ENCODE peak calls at places on chromosomes 16 and 17, in nine cellular contexts. I, U, O, Y, L, N, H, V and E are unnamed samples. For H3K36me3, the result is how much of the 10 kb centered on the place peaks cover.

GRCh38 chr16:21283521-21284289 is 5.6 kb upstream of the CRYM start:
- DNase-seq in O (no peak), L (peak), Y (peak), H (no peak), V (peak), U (peak), I (peak), N (peak), E (peak)

GRCh38 chr17:8176998-8177731 is 985 bp upstream of the TMEM107 start:
- DNase-seq in V (no peak), H (peak), L (no peak), N (no peak), I (peak), U (no peak), O (no peak), Y (no peak), E (peak)

GRCh38 chr16:86072328-86073102 is 173.6 kb downstream of the IRF8 start:
- DNase-seq in Y (peak), V (peak), I (peak), H (peak), U (peak), L (peak), O (peak), N (peak), E (no peak)

GRCh38 chr16:29925173-29925804 is 737 bp downstream of the KCTD13 start:
- DNase-seq in I (no peak), N (no peak), H (no peak), V (no peak), Y (no peak), O (no peak), U (no peak), L (no peak), E (no peak)

GRCh38 chr16:54647731-54648221 is 282.9 kb upstream of the IRX5 start:
- DNase-seq in H (no peak), V (no peak), N (no peak), L (no peak), I (no peak), O (no peak), Y (no peak), U (no peak), E (no peak)

GRCh38 chr16:30762991-30763725 is 1.0 kb downstream of the RNF40 start:
- DNase-seq in U (no peak), Y (no peak), I (peak), V (no peak), L (peak), N (no peak), O (no peak), H (peak), E (no peak)

GRCh38 chr16:24686678-24687077 is 42.8 kb upstream of the TNRC6A start:
- DNase-seq in I (no peak), U (no peak), Y (no peak), O (no peak), V (no peak), H (no peak), N (no peak), L (no peak), E (no peak)

GRCh38 chr16:59179446-59180082 is 445.4 kb upstream of the GOT2 start:
- DNase-seq in O (no peak), N (no peak), L (no peak), I (no peak), V (no peak), U (no peak), H (no peak), Y (no peak), E (no peak)

GRCh38 chr16:48321307-48322036 is 63.7 kb downstream of the SIAH1 start:
- DNase-seq in V (no peak), L (no peak), O (no peak), N (no peak), Y (no peak), H (no peak), I (no peak), U (no peak), E (no peak)

GRCh38 chr17:13638855-13639458 is 37.2 kb upstream of the HS3ST3A1 start:
- DNase-seq in L (no peak), H (no peak), V (no peak), O (peak), U (peak), Y (no peak), N (no peak), I (no peak), E (no peak)

GRCh38 chr17:1907818-1908698 is 78.3 kb downstream of the RPA1 start:
- DNase-seq in H (no peak), L (no peak), O (no peak), N (no peak), I (no peak), V (no peak), U (no peak), Y (no peak), E (no peak)

GRCh38 chr16:65195998-65196397 is 74.1 kb upstream of the CDH11 start:
- DNase-seq in N (no peak), O (no peak), L (no peak), H (no peak), V (no peak), U (no peak), I (no peak), Y (no peak), E (no peak)

GRCh38 chr17:28182559-28182958 is 136.4 kb upstream of the TMEM97 start:
- DNase-seq in N (no peak), O (no peak), U (no peak), I (no peak), Y (no peak), H (no peak), V (no peak), L (no peak), E (no peak)

GRCh38 chr17:4562000-4562969 is 1.9 kb upstream of the GGT6 start:
- DNase-seq in O (no peak), L (peak), Y (no peak), U (no peak), N (no peak), V (no peak), I (peak), H (peak), E (no peak)

GRCh38 chr16:8776193-8776592 is 21.2 kb downstream of the TMEM186 start:
- DNase-seq in Y (no peak), O (no peak), N (peak), U (no peak), L (no peak), H (no peak), V (peak), I (no peak), E (peak)

GRCh38 chr16:50496990-50497389 is 51.2 kb upstream of the NKD1 start:
- DNase-seq in N (no peak), U (no peak), Y (no peak), H (no peak), V (no peak), O (no peak), I (no peak), L (no peak), E (no peak)

GRCh38 chr16:15765880-15766279 is 90.9 kb downstream of the MYH11 start:
- DNase-seq in Y (no peak), V (no peak), N (no peak), U (peak), O (peak), I (no peak), L (no peak), H (peak), E (no peak)

GRCh38 chr17:18217412-18218015 is 7.9 kb upstream of the LLGL1 start:
- DNase-seq in U (peak), Y (peak), L (peak), N (peak), O (peak), H (peak), I (peak), V (peak), E (peak)

GRCh38 chr16:50697881-50698767 is 4.7 kb downstream of the NOD2 start:
- DNase-seq in L (peak), O (no peak), N (peak), V (peak), H (no peak), Y (peak), U (no peak), I (peak), E (no peak)

GRCh38 chr16:77938913-77939312 is 83.4 kb upstream of the CLEC3A start:
- DNase-seq in N (no peak), U (no peak), Y (no peak), O (no peak), H (no peak), L (no peak), I (no peak), V (no peak), E (no peak)

GRCh38 chr16:4904108-4904941 is 32.6 kb downstream of the PPL start:
- DNase-seq in N (no peak), V (no peak), I (no peak), O (no peak), U (no peak), Y (no peak), H (no peak), L (peak), E (peak)

GRCh38 chr17:19288453-19288852 is 51.3 kb downstream of the EPN2 start:
- DNase-seq in Y (no peak), L (peak), O (no peak), U (no peak), H (no peak), N (no peak), I (no peak), V (no peak), E (no peak)

GRCh38 chr17:37147301-37147812 is 198.6 kb downstream of the AATF start:
- DNase-seq in H (no peak), V (no peak), U (no peak), N (no peak), Y (no peak), O (no peak), I (no peak), L (no peak), E (no peak)

GRCh38 chr16:78606572-78606971 is 507.1 kb downstream of the WWOX start:
- DNase-seq in H (no peak), Y (no peak), O (no peak), L (no peak), N (no peak), I (no peak), V (no peak), U (no peak), E (no peak)

GRCh38 chr17:35716897-35717839 is 14.3 kb upstream of the RASL10B start:
- DNase-seq in V (no peak), I (no peak), L (no peak), U (peak), N (no peak), H (no peak), Y (no peak), O (no peak), E (no peak)

GRCh38 chr17:46722662-46723285 is 95.7 kb downstream of the WNT3 start:
- DNase-seq in I (no peak), H (no peak), V (no peak), N (no peak), Y (no peak), O (no peak), L (no peak), U (no peak), E (no peak)

GRCh38 chr17:55563363-55563762 is 52.1 kb upstream of the SMIM36 start:
- DNase-seq in O (no peak), L (no peak), Y (no peak), U (no peak), N (no peak), H (no peak), I (no peak), V (no peak), E (no peak)

GRCh38 chr17:74369221-74369620 is 1.9 kb downstream of the GPR142 start:
- DNase-seq in H (peak), U (peak), N (peak), L (peak), O (no peak), V (peak), Y (peak), I (peak), E (peak)

GRCh38 chr16:14298374-14299122 is 227.4 kb downstream of the MRTFB start:
- DNase-seq in Y (no peak), O (no peak), H (peak), N (no peak), I (no peak), L (no peak), U (no peak), V (no peak), E (no peak)

GRCh38 chr17:62898239-62898864 is 67.7 kb upstream of the TANC2 start:
- DNase-seq in O (no peak), U (no peak), H (no peak), I (no peak), V (no peak), N (no peak), L (no peak), Y (no peak), E (no peak)

GRCh38 chr17:62705781-62706597 is 78.5 kb downstream of the MRC2 start:
- DNase-seq in I (no peak), U (no peak), H (no peak), L (peak), Y (no peak), O (peak), V (no peak), N (peak), E (no peak)

GRCh38 chr17:82023447-82024241 is 539 bp downstream of the LRRC45 start:
- DNase-seq in I (no peak), H (no peak), U (peak), V (peak), Y (no peak), N (no peak), O (peak), L (no peak), E (no peak)

GRCh38 chr17:28131592-28131991 is 89.1 kb downstream of the NLK start:
- DNase-seq in H (no peak), L (no peak), I (no peak), Y (no peak), V (no peak), U (no peak), N (no peak), O (no peak), E (no peak)

GRCh38 chr16:83015871-83016270 is 389.1 kb downstream of the CDH13 start:
- DNase-seq in N (no peak), L (no peak), H (no peak), Y (no peak), O (no peak), U (no peak), I (no peak), V (no peak), E (no peak)

GRCh38 chr16:66419527-66419926 is 7.6 kb upstream of the BEAN1 start:
- DNase-seq in N (no peak), L (no peak), V (no peak), Y (no peak), I (no peak), U (no peak), H (no peak), O (no peak), E (no peak)

GRCh38 chr17:8900626-8901585 is 33.4 kb upstream of the PIK3R6 start:
- DNase-seq in H (no peak), L (no peak), O (no peak), N (no peak), Y (peak), U (no peak), V (no peak), I (no peak), E (no peak)

GRCh38 chr17:7972131-7972785 is 30.2 kb upstream of the GUCY2D start:
- DNase-seq in I (no peak), U (no peak), V (no peak), N (no peak), Y (no peak), H (no peak), L (no peak), O (no peak), E (no peak)

GRCh38 chr16:20851601-20852000 is 45.3 kb downstream of the REXO5 start:
- DNase-seq in Y (peak), U (peak), N (peak), L (no peak), V (peak), H (peak), O (peak), I (peak), E (peak)

GRCh38 chr17:61247438-61247837 is 152.2 kb upstream of the TBX2 start:
- DNase-seq in L (no peak), V (no peak), H (no peak), I (no peak), Y (no peak), O (no peak), U (no peak), N (no peak), E (no peak)

GRCh38 chr16:72878301-72879269 is 169.3 kb downstream of the ZFHX3 start:
- DNase-seq in L (no peak), N (no peak), I (no peak), H (no peak), O (no peak), Y (no peak), U (no peak), V (no peak), E (no peak)

GRCh38 chr16:72877374-72878028 is 170.4 kb downstream of the ZFHX3 start:
- DNase-seq in U (no peak), V (no peak), Y (no peak), I (no peak), H (no peak), L (no peak), N (no peak), O (no peak), E (no peak)

GRCh38 chr16:72875291-72876036 is 172.5 kb downstream of the ZFHX3 start:
- DNase-seq in Y (no peak), N (no peak), L (no peak), H (no peak), I (no peak), O (no peak), V (no peak), U (no peak), E (no peak)

GRCh38 chr16:72876981-72877373 is 171.0 kb downstream of the ZFHX3 start:
- DNase-seq in N (no peak), H (no peak), V (no peak), L (no peak), O (no peak), I (no peak), U (no peak), Y (no peak), E (no peak)

DNA sequence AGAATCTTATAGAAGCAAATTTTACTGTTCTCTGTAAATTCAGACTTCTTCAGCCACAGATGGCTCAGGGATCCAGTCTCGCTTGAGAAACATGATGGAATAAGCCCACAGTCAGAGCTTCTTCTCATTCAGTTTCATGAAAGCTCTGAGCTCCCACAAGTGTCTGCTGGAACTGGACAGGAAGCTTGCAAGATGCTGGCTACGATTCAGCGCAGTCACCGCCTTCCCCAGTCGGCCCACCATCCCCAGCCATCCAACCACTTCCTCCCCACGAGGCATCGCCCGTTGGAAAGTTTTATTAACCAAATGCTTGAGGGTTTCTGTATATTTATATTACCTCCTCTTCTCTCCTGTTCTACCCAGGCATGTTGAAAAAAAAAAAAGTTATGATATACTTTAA is 171.7 kb downstream of the ZFHX3 start:
- DNase-seq in U (no peak), N (peak), L (no peak), O (no peak), Y (peak), I (peak), V (peak), H (no peak), E (peak)
- TF ChIP-seq CTCF in U (no peak), N (no peak), L (no peak), O (no peak), Y (no peak), I (no peak), V (no peak), H (no peak), E (no peak)

GRCh38 chr16:81582655-81583441 is 138.2 kb downstream of the CMIP start:
- DNase-seq in L (no peak), U (peak), V (no peak), H (peak), I (peak), N (no peak), O (peak), Y (no peak), E (no peak)
- H3K36me3 ChIP-seq in L (under half), U (under half), V (under half), H (under half), I (under half), N (under half), O (under half), Y (under half), E (under half)

GRCh38 chr16:88442811-88443576 is 10.1 kb upstream of the ZFPM1 start:
- DNase-seq in Y (peak), L (peak), N (peak), V (peak), I (peak), O (peak), U (peak), H (peak), E (peak)
- TF ChIP-seq CTCF in Y (peak), L (peak), N (peak), V (peak), I (peak), O (peak), U (peak), H (peak), E (peak)

GRCh38 chr17:78103311-78103710 is 25.2 kb downstream of the TMC6 start:
- DNase-seq in Y (no peak), L (no peak), O (no peak), V (no peak), U (no peak), N (no peak), I (no peak), H (peak), E (no peak)
- H3K36me3 ChIP-seq in Y (half or more), L (under half), O (under half), V (under half), U (under half), N (under half), I (under half), H (under half), E (half or more)

DNA sequence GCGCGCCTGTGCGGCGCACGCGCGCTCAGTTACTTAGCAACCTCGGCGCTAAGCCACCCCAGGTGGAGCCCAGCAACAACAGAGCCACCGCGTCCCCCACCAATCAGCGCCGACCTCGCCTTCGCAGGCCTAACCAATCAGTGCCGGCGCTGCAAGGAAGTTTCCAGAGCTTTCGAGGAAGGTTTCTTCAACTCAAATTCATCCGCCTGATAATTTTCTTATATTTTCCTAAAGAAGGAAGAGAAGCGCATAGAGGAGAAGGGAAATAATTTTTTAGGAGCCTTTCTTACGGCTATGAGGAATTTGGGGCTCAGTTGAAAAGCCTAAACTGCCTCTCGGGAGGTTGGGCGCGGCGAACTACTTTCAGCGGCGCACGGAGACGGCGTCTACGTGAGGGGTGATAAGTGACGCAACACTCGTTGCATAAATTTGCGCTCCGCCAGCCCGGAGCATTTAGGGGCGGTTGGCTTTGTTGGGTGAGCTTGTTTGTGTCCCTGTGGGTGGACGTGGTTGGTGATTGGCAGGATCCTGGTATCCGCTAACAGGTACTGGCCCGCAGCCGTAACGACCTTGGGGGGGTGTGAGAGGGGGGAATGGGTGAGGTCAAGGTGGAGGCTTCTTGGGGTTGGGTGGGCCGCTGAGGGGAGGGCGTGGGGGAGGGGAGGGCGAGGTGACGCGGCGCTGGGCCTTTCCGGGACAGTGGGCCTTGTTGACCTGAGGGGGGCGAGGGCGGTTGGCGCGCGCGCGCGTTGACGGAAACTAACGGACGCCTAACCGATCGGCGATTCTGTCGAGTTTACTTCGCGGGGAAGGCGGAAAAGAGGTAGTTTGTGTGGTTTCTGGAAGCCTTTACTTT is at the start of gene UBB:
- DNase-seq in H (peak), U (peak), Y (peak), O (peak), N (peak), I (peak), L (peak), V (peak), E (peak)
- TF ChIP-seq CTCF in H (no peak), U (no peak), Y (no peak), O (no peak), N (no peak), I (no peak), L (no peak), V (no peak), E (no peak)